ENCODE peak calls at places on chromosome 22, in seven cellular contexts. One of them, this sample, is unnamed.

GRCh38 chr22:20013382-20013871 is 3.2 kb downstream of the ARVCF start:
- DNase-seq in GM12892: no peak
- DNase-seq in GM12878: no peak
- DNase-seq in HepG2: peak; percentile 45
- DNase-seq in K562: peak; percentile 90
- DNase-seq in H1: peak; percentile 85
- DNase-seq in SK-N-SH: peak; percentile 86
- DNase-seq in this sample: no peak

GRCh38 chr22:24088796-24089195 is 77.7 kb downstream of the CABIN1 start:
- DNase-seq in K562: no peak
- DNase-seq in GM12878: no peak
- DNase-seq in HepG2: no peak
- DNase-seq in SK-N-SH: no peak
- DNase-seq in GM12892: no peak
- DNase-seq in H1: no peak
- DNase-seq in this sample: no peak

GRCh38 chr22:43446881-43447280 is 35.1 kb downstream of the MPPED1 start:
- DNase-seq in SK-N-SH: no peak
- DNase-seq in K562: no peak
- DNase-seq in GM12892: no peak
- DNase-seq in H1: no peak
- DNase-seq in HepG2: no peak
- DNase-seq in GM12878: no peak
- DNase-seq in this sample: no peak

GRCh38 chr22:31957970-31958594 is 13.7 kb downstream of the YWHAH start:
- DNase-seq in GM12892: no peak
- DNase-seq in SK-N-SH: no peak
- DNase-seq in HepG2: no peak
- DNase-seq in GM12878: no peak
- DNase-seq in H1: no peak
- DNase-seq in K562: no peak
- DNase-seq in this sample: no peak

GRCh38 chr22:41517172-41518047 is 26.9 kb downstream of the POLR3H start:
- DNase-seq in H1: peak; percentile 98
- DNase-seq in GM12892: no peak
- DNase-seq in SK-N-SH: peak; percentile 75
- DNase-seq in GM12878: no peak
- DNase-seq in K562: peak; percentile 43
- DNase-seq in HepG2: peak; percentile 27
- DNase-seq in this sample: no peak

GRCh38 chr22:20456722-20457076 is 19.1 kb upstream of the SCARF2 start:
- DNase-seq in GM12892: no peak
- DNase-seq in K562: no peak
- DNase-seq in GM12878: no peak
- DNase-seq in HepG2: no peak
- DNase-seq in SK-N-SH: no peak
- DNase-seq in H1: no peak
- DNase-seq in this sample: no peak

GRCh38 chr22:45082795-45083194 is 73.0 kb upstream of the PHF21B start:
- DNase-seq in HepG2: no peak
- DNase-seq in GM12878: no peak
- DNase-seq in H1: peak; percentile 81
- DNase-seq in GM12892: no peak
- DNase-seq in K562: peak; percentile 45
- DNase-seq in SK-N-SH: peak; percentile 75
- DNase-seq in this sample: no peak

GRCh38 chr22:25114369-25115362 is 85.0 kb upstream of the CRYBB3 start:
- DNase-seq in SK-N-SH: no peak
- DNase-seq in K562: no peak
- DNase-seq in GM12892: no peak
- DNase-seq in HepG2: peak; percentile 83
- DNase-seq in H1: no peak
- DNase-seq in GM12878: no peak
- DNase-seq in this sample: no peak

GRCh38 chr22:43247546-43248260 is 60.8 kb upstream of the TTLL12 start:
- DNase-seq in HepG2: no peak
- DNase-seq in K562: no peak
- DNase-seq in SK-N-SH: no peak
- DNase-seq in GM12892: no peak
- DNase-seq in GM12878: no peak
- DNase-seq in H1: no peak
- DNase-seq in this sample: no peak

GRCh38 chr22:26448941-26449340 is 19.9 kb downstream of the ASPHD2 start:
- DNase-seq in GM12892: no peak
- DNase-seq in SK-N-SH: no peak
- DNase-seq in HepG2: no peak
- DNase-seq in GM12878: no peak
- DNase-seq in H1: no peak
- DNase-seq in K562: no peak
- DNase-seq in this sample: no peak

GRCh38 chr22:45090364-45090960 is 73.3 kb upstream of the NUP50 start:
- DNase-seq in K562: no peak
- DNase-seq in H1: no peak
- DNase-seq in HepG2: peak; percentile 26
- DNase-seq in GM12878: no peak
- DNase-seq in SK-N-SH: no peak
- DNase-seq in GM12892: no peak
- DNase-seq in this sample: no peak

GRCh38 chr22:30290679-30291333 is 1.5 kb upstream of the CASTOR1 start:
- DNase-seq in SK-N-SH: peak; percentile 67
- DNase-seq in GM12878: no peak
- DNase-seq in GM12892: no peak
- DNase-seq in H1: no peak
- DNase-seq in HepG2: peak; percentile 63
- DNase-seq in K562: no peak
- DNase-seq in this sample: no peak

GRCh38 chr22:28231423-28231822 is 312.4 kb upstream of the PITPNB start:
- DNase-seq in SK-N-SH: no peak
- DNase-seq in GM12892: no peak
- DNase-seq in H1: no peak
- DNase-seq in GM12878: no peak
- DNase-seq in HepG2: peak; percentile 82
- DNase-seq in K562: no peak
- DNase-seq in this sample: no peak

DNA sequence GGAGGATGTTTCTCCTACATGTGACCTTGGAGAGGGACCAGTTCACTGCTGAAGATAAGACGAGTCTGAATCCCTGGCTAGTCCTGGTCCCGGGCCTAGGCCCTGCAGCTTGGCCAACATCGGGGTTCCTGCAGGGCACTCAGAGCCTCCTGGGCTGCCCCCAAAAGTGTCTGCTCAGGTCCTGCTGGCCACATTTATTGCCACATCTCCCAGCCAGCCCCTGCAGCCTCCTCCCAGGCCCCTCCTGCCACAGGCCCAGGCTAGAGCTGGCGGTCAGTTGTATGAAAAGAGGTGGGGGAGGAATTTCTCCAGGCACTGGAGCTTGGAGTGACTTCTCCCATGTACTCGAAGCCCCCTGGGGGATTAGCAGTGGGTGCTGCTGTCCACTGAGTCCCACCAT is 56.5 kb upstream of the PPARA start:
- DNase-seq in K562: no peak
- DNase-seq in SK-N-SH: no peak
- DNase-seq in H1: no peak
- DNase-seq in HepG2: no peak
- DNase-seq in GM12892: no peak
- DNase-seq in GM12878: no peak
- DNase-seq in this sample: no peak
- TF ChIP-seq TAF1 in K562: no peak
- TF ChIP-seq TAF1 in SK-N-SH: no peak
- TF ChIP-seq TAF1 in H1: no peak
- TF ChIP-seq TAF1 in HepG2: no peak
- TF ChIP-seq TAF1 in GM12892: no peak
- TF ChIP-seq TAF1 in GM12878: no peak
- TF ChIP-seq TAF1 in this sample: no peak

DNA sequence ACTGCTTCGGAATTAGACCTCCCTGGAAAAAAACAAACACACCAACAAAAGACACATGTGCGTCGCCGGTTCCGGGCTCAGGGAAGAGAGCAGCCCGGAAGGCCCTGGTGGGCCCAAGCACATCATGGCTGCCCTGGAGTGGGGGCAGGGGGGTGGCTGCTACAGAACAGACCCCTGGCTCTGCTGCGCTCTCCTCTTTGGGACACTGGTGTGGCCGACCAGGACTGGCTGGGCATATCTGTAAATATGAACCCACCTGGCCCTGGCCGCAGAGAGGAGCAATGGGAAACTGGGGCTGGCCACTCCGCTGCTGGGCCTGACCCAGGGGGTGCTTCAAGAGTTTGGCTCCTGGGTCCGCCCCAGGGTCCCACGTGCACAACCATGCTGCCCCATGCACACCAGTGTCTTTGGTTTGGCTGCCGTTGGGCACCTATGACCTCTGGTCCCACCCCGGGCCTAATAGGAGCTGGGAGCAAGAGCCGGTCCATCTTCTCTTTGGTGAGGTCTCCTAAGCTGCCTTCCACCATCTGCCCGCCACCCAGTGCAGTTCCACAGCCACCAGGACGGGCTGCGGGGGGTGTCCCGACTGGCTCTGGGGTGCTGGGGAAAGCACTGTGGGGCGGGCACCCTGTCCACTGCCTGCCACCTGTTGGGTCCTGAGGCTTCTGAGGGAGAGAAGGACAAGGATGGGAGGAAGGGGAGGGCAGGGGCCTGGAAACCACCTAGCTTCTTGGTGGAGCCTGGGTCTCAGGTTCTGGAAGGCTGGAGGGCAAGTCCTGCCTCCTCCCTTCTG is 30.1 kb downstream of the PPM1F start:
- DNase-seq in HepG2: no peak
- DNase-seq in H1: no peak
- DNase-seq in SK-N-SH: no peak
- DNase-seq in GM12878: no peak
- DNase-seq in K562: no peak
- DNase-seq in GM12892: no peak
- DNase-seq in this sample: no peak
- TF ChIP-seq POLR2AphosphoS5 in HepG2: no peak
- TF ChIP-seq POLR2AphosphoS5 in H1: no peak
- TF ChIP-seq POLR2AphosphoS5 in SK-N-SH: no peak
- TF ChIP-seq POLR2AphosphoS5 in GM12878: no peak
- TF ChIP-seq POLR2AphosphoS5 in K562: no peak
- TF ChIP-seq POLR2AphosphoS5 in GM12892: no peak
- TF ChIP-seq POLR2AphosphoS5 in this sample: no peak

GRCh38 chr22:50270302-50271010 is at the start of gene MAPK11:
- DNase-seq in H1: peak; percentile 89
- DNase-seq in HepG2: peak; percentile 47
- DNase-seq in GM12892: peak; percentile 71
- DNase-seq in GM12878: no peak
- DNase-seq in K562: peak; percentile 57
- DNase-seq in SK-N-SH: peak; percentile 85
- DNase-seq in this sample: peak; percentile 73

GRCh38 chr22:50271519-50271970 is 1.4 kb upstream of the MAPK11 start:
- DNase-seq in H1: peak; percentile 88
- DNase-seq in K562: peak; percentile 82
- DNase-seq in HepG2: peak; percentile 34
- DNase-seq in SK-N-SH: peak; percentile 93
- DNase-seq in GM12892: peak; percentile 76
- DNase-seq in GM12878: no peak
- DNase-seq in this sample: peak; percentile 83

GRCh38 chr22:50268655-50269113 is 1.5 kb downstream of the MAPK11 start:
- DNase-seq in K562: no peak
- DNase-seq in H1: no peak
- DNase-seq in GM12878: no peak
- DNase-seq in SK-N-SH: no peak
- DNase-seq in HepG2: no peak
- DNase-seq in GM12892: no peak
- DNase-seq in this sample: no peak

GRCh38 chr22:50271011-50271394 is 823 bp upstream of the MAPK11 start:
- DNase-seq in GM12892: no peak
- DNase-seq in K562: no peak
- DNase-seq in H1: no peak
- DNase-seq in GM12878: no peak
- DNase-seq in SK-N-SH: no peak
- DNase-seq in HepG2: no peak
- DNase-seq in this sample: no peak

GRCh38 chr22:50269573-50270301 is 443 bp downstream of the MAPK11 start:
- DNase-seq in H1: no peak
- DNase-seq in SK-N-SH: peak; percentile 90
- DNase-seq in GM12892: no peak
- DNase-seq in HepG2: no peak
- DNase-seq in K562: peak; percentile 68
- DNase-seq in GM12878: no peak
- DNase-seq in this sample: no peak
- TF ChIP-seq TAF1 in H1: no peak
- TF ChIP-seq TAF1 in SK-N-SH: no peak
- TF ChIP-seq TAF1 in GM12892: no peak
- TF ChIP-seq TAF1 in HepG2: no peak
- TF ChIP-seq TAF1 in K562: no peak
- TF ChIP-seq TAF1 in GM12878: no peak
- TF ChIP-seq TAF1 in this sample: no peak

DNA sequence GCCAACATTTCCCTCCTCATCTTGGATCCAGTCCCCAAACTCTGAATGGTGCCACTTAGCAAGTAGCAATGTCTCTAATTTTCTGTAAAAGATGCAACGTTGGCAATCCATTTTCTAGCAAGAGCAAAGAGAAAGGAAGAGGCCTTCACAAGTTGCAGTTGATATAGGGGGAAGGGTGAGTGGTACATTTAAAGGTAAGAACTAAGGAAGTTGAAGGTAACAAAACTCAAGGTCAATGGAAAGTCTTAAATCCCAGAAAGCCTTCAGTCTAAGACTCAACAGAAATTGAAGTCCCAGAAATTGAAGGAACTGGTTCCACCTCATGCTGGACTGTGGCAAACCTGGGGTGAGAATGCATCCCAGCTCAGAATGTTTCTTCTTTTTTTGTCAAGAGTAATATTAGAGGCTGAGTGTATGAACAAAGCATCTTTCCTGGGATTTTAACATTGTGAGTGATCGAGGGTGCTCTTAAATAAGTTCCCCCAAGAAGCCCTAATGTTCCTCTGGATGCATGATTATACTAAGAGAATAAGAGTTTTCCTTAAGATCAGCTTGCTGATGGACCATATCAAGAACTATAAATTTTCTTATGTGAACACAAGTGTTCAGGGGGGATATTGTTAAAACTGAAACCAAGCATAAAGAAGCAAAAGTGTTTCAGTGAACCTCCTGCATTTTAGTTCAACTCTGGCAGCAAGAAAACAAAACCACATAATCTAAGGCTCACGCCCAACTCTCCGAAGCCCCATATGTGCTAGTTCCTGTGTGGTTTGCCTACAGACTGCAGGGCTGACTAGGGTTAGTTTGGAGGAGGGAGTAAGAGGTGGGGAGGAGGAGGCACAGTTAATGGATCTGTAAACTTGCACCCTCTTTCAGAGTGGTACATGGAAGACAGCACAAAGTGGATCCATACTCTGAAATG is at the start of gene GRAP2:
- DNase-seq in GM12892: peak; percentile 25
- DNase-seq in GM12878: peak; percentile 94
- DNase-seq in K562: no peak
- DNase-seq in SK-N-SH: no peak
- DNase-seq in H1: no peak
- DNase-seq in HepG2: no peak
- DNase-seq in this sample: peak; percentile 10
- TF ChIP-seq POLR2AphosphoS5 in GM12892: no peak
- TF ChIP-seq POLR2AphosphoS5 in GM12878: peak; percentile 86
- TF ChIP-seq POLR2AphosphoS5 in K562: no peak
- TF ChIP-seq POLR2AphosphoS5 in SK-N-SH: no peak
- TF ChIP-seq POLR2AphosphoS5 in H1: no peak
- TF ChIP-seq POLR2AphosphoS5 in HepG2: no peak
- TF ChIP-seq POLR2AphosphoS5 in this sample: no peak

GRCh38 chr22:48432721-48433518 is 1394.8 kb downstream of the BRD1 start:
- DNase-seq in K562: no peak
- DNase-seq in H1: no peak
- DNase-seq in SK-N-SH: no peak
- DNase-seq in GM12878: no peak
- DNase-seq in GM12892: no peak
- DNase-seq in HepG2: no peak
- DNase-seq in this sample: no peak
- TF ChIP-seq TAF1 in K562: no peak
- TF ChIP-seq TAF1 in H1: no peak
- TF ChIP-seq TAF1 in SK-N-SH: no peak
- TF ChIP-seq TAF1 in GM12878: no peak
- TF ChIP-seq TAF1 in GM12892: no peak
- TF ChIP-seq TAF1 in HepG2: no peak
- TF ChIP-seq TAF1 in this sample: no peak

This sample was measured in GM12891.